ENCODE peak calls at places on chromosome 7, in four cellular contexts. X is SK-N-SH, R is K562, N is H1. A is an unnamed sample.

GRCh38 chr7:38584443-38585210 is 46.5 kb downstream of the AMPH start:
- DNase-seq in X (no peak), R (no peak), N (no peak), A (no peak)

GRCh38 chr7:83581667-83582435 is 67.1 kb downstream of the SEMA3E start:
- DNase-seq in N (no peak), X (no peak), R (no peak), A (no peak)

GRCh38 chr7:43876976-43877745 is 7.8 kb upstream of the MRPS24 start:
- DNase-seq in R (no peak), N (no peak), X (no peak), A (no peak)

GRCh38 chr7:126040114-126041045 is 1110.8 kb upstream of the POT1 start:
- DNase-seq in N (no peak), R (no peak), X (no peak), A (no peak)

GRCh38 chr7:95596183-95597135 is at the start of gene PDK4:
- DNase-seq in R (peak; percentile 12), X (peak; percentile 70), N (peak; percentile 85), A (no peak)

GRCh38 chr7:12839508-12840153 is 152.2 kb downstream of the ARL4A start:
- DNase-seq in N (peak; percentile 53), X (no peak), R (no peak), A (no peak)

GRCh38 chr7:116495737-116496136 is 3.8 kb upstream of the CAV2 start:
- DNase-seq in X (no peak), N (no peak), R (no peak), A (no peak)

GRCh38 chr7:117640465-117640864 is 160.6 kb downstream of the CFTR start:
- DNase-seq in N (no peak), R (no peak), X (no peak), A (no peak)

GRCh38 chr7:27608776-27609495 is 53.7 kb downstream of the HIBADH start:
- DNase-seq in N (no peak), X (no peak), R (peak; percentile 29), A (no peak)

GRCh38 chr7:66727058-66727457 is 13.5 kb upstream of the RABGEF1 start:
- DNase-seq in R (no peak), X (no peak), N (no peak), A (no peak)

GRCh38 chr7:6234384-6234783 is 38.0 kb downstream of the CYTH3 start:
- DNase-seq in N (no peak), R (no peak), X (no peak), A (no peak)

GRCh38 chr7:73703649-73703984 is 15.9 kb downstream of the STX1A start:
- DNase-seq in N (no peak), R (no peak), X (no peak), A (no peak)

GRCh38 chr7:26620352-26620751 is 244.0 kb downstream of the SKAP2 start:
- DNase-seq in R (peak; percentile 65), N (peak; percentile 74), X (no peak), A (no peak)

GRCh38 chr7:41955475-41956243 is 252.8 kb upstream of the INHBA start:
- DNase-seq in X (no peak), N (peak; percentile 66), R (peak; percentile 26), A (no peak)

GRCh38 chr7:74025146-74025545 is 2.8 kb upstream of the ELN start:
- DNase-seq in R (no peak), N (no peak), X (no peak), A (no peak)

GRCh38 chr7:36048141-36048901 is 104.7 kb upstream of the EEPD1 start:
- DNase-seq in N (no peak), X (peak; percentile 58), R (no peak), A (no peak)

GRCh38 chr7:80095545-80095944 is 39.1 kb upstream of the GNAI1 start:
- DNase-seq in X (peak; percentile 21), R (no peak), N (no peak), A (no peak)

GRCh38 chr7:98423043-98423442 is 22.2 kb upstream of the BAIAP2L1 start:
- DNase-seq in X (peak; percentile 41), R (peak; percentile 70), N (no peak), A (no peak)

GRCh38 chr7:93949468-93949867 is 27.9 kb downstream of the GNG11 start:
- DNase-seq in N (no peak), R (no peak), X (peak; percentile 28), A (no peak)

GRCh38 chr7:139981533-139981932 is 81.2 kb downstream of the PARP12 start:
- DNase-seq in N (no peak), X (no peak), R (no peak), A (no peak)

GRCh38 chr7:37342665-37343471 is 105.8 kb downstream of the ELMO1 start:
- DNase-seq in X (peak; percentile 66), R (no peak), N (no peak), A (peak; percentile 69)

GRCh38 chr7:132770055-132770454 is 193.8 kb upstream of the PLXNA4 start:
- DNase-seq in N (no peak), X (no peak), R (no peak), A (no peak)

GRCh38 chr7:84546403-84546802 is 351.8 kb upstream of the SEMA3A start:
- DNase-seq in R (no peak), X (no peak), N (no peak), A (no peak)

GRCh38 chr7:154373951-154374350 is 321.8 kb downstream of the DPP6 start:
- DNase-seq in R (no peak), X (no peak), N (no peak), A (no peak)

GRCh38 chr7:96322847-96323461 is 1.1 kb upstream of the SLC25A13 start:
- DNase-seq in R (no peak), X (no peak), N (no peak), A (no peak)

GRCh38 chr7:75740846-75741497 is 2.2 kb upstream of the HIP1 start:
- DNase-seq in R (peak; percentile 53), N (peak; percentile 50), X (no peak), A (peak; percentile 80)

GRCh38 chr7:131692131-131692960 is 135.9 kb upstream of the PODXL start:
- DNase-seq in X (peak; percentile 89), R (peak; percentile 86), N (peak; percentile 99), A (no peak)

GRCh38 chr7:150406565-150407421 is 27.7 kb downstream of the ZNF775 start:
- DNase-seq in N (no peak), R (no peak), X (no peak), A (peak; percentile 86)

GRCh38 chr7:5774790-5775189 is 6.7 kb downstream of the RNF216 start:
- DNase-seq in X (no peak), N (no peak), R (no peak), A (no peak)

GRCh38 chr7:82567356-82567755 is 123.8 kb upstream of the CACNA2D1 start:
- DNase-seq in N (no peak), X (peak; percentile 41), R (no peak), A (no peak)

GRCh38 chr7:134546903-134547737 is 1.8 kb upstream of the AKR1B15 start:
- DNase-seq in R (no peak), N (peak; percentile 80), X (peak; percentile 60), A (peak; percentile 37)

GRCh38 chr7:144100607-144101006 is 8.8 kb upstream of the OR2A2 start:
- DNase-seq in R (no peak), X (no peak), N (no peak), A (no peak)

GRCh38 chr7:76000566-76000965 is 6.2 kb upstream of the TMEM120A start:
- DNase-seq in X (no peak), N (no peak), R (no peak), A (no peak)

GRCh38 chr7:98281757-98282652 is 519 bp downstream of the BRI3 start:
- DNase-seq in R (no peak), X (peak; percentile 80), N (no peak), A (no peak)

GRCh38 chr7:37833107-37833817 is 15.1 kb upstream of the NME8 start:
- DNase-seq in N (no peak), R (peak; percentile 51), X (peak; percentile 60), A (no peak)

GRCh38 chr7:50711271-50712175 is 71.2 kb downstream of the GRB10 start:
- DNase-seq in X (no peak), R (no peak), N (no peak), A (no peak)
- TF ChIP-seq JUND in X (no peak), R (no peak), N (no peak), A (no peak)

DNA sequence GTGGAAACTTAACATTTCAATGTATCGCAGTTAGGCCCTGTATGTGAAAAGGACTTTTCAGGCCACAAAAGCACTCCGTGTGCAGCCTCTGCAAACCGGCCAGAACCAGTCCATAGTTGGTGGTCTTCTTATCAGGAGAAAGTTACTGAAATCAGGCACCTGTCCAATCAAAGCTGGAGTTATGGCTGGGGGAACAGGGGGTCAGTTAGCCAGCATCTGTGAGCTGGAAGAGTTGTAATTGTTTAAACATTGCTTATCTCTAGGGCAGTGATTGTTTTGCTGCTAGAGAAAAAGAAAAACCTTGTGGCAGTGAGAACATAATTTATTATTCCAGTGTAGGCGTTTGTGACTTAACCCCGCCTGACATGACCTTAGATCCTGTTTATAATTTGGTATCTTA is 372.7 kb upstream of the AUTS2 start:
- DNase-seq in N (no peak), X (no peak), R (no peak), A (no peak)
- TF ChIP-seq NRF1 in N (no peak), X (no peak), R (no peak), A (no peak)

GRCh38 chr7:1204460-1204859 is 28.2 kb upstream of the UNCX start:
- DNase-seq in X (no peak), N (no peak), R (no peak), A (no peak)
- TF ChIP-seq JUND in X (no peak), N (no peak), R (no peak), A (no peak)

DNA sequence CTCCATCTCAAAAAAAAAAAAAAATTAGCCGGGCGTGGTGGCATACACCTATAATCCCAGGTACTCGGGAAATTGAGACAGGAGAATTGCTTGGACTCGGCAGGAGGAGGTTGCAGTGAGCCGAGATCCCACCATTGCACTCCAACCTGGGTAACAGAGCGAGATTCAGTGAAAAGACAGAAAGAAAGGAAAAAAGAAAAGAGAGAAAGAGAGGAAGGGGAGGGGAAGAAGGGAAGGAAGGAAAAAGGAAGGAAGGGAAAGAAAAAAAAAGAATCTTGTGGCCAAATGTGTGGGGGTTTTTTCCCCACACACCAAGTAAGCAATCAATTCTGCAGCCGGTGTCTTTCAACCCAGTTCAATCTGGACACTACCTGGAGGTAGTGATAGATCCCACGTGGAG is 9.0 kb upstream of the NAT16 start:
- DNase-seq in X (no peak), N (no peak), R (no peak), A (no peak)
- TF ChIP-seq NRF1 in X (no peak), N (no peak), R (no peak), A (no peak)

DNA sequence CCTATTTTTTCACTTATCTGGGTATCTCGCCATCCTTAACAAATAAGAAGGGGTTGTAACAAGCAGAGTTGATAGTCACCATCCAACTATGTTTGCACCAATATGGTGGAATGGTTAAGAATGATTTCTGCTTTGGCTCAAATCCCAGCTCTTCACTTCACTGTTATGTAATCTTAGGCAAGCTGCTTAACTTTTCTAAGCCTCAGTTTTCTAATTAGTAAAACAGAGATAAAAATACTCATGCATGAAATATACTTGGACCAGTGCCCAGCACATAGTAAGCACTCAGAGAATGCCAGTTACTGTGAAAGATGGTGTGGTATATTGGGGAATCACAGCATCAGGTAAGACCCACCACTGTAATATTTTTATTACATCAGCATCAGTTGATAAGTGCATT is 33.6 kb downstream of the ABCB1 start:
- DNase-seq in X (no peak), N (no peak), R (no peak), A (no peak)
- TF ChIP-seq JUND in X (no peak), N (no peak), R (no peak), A (no peak)

DNA sequence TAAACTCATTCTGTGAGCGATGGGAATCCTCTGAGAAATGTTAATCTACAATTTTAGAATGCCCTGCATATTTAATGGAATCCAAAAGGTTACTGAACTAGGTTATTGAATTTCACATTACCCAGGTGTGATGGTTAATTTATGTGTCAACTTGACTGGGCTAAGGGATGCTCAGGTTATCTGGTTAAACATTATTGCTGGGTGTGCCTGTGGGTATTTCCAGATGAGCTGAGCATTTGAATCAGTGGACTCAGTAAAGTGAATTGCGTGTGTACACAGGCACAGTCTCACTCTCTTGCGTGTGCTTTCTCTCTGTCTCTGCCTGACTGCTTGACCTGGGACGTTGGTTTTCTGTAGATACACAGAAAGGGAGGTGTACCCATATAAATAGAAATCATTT is 21.7 kb downstream of the RNF32 start:
- DNase-seq in R (no peak), X (no peak), N (no peak), A (no peak)
- TF ChIP-seq NRF1 in R (no peak), X (no peak), N (no peak), A (no peak)